ENCODE peak calls at places on chromosomes 7 and 10, in four cellular contexts. One of them, this sample, is unnamed.

GRCh38 chr10:100740476-100741341 is 4.7 kb upstream of the PAX2 start:
- DNase-seq in heart right ventricle: no peak
- DNase-seq in fibroblast of the aortic adventitia: no peak
- DNase-seq in foreskin fibroblast: no peak
- DNase-seq in this sample: no peak

GRCh38 chr7:52154382-52154781 is 837.8 kb upstream of the COBL start:
- DNase-seq in heart right ventricle: no peak
- DNase-seq in fibroblast of the aortic adventitia: no peak
- DNase-seq in foreskin fibroblast: no peak
- DNase-seq in this sample: no peak

GRCh38 chr10:784377-784758 is 94.9 kb upstream of the DIP2C start:
- DNase-seq in heart right ventricle: no peak
- DNase-seq in fibroblast of the aortic adventitia: no peak
- DNase-seq in foreskin fibroblast: no peak
- DNase-seq in this sample: peak

GRCh38 chr10:72223743-72224101 is 7.6 kb upstream of the ASCC1 start:
- DNase-seq in heart right ventricle: no peak
- DNase-seq in fibroblast of the aortic adventitia: peak
- DNase-seq in foreskin fibroblast: peak
- DNase-seq in this sample: peak

GRCh38 chr10:70866424-70866823 is 21.9 kb downstream of the PCBD1 start:
- DNase-seq in heart right ventricle: no peak
- DNase-seq in fibroblast of the aortic adventitia: no peak
- DNase-seq in foreskin fibroblast: no peak
- DNase-seq in this sample: peak

GRCh38 chr7:39465055-39465929 is 100.9 kb upstream of the YAE1 start:
- DNase-seq in heart right ventricle: no peak
- DNase-seq in fibroblast of the aortic adventitia: peak
- DNase-seq in foreskin fibroblast: peak
- DNase-seq in this sample: peak

GRCh38 chr10:80924063-80924952 is 386.6 kb downstream of the SH2D4B start:
- DNase-seq in heart right ventricle: no peak
- DNase-seq in fibroblast of the aortic adventitia: peak
- DNase-seq in foreskin fibroblast: peak
- DNase-seq in this sample: peak

GRCh38 chr7:45986355-45987298 is 65.6 kb upstream of the IGFBP3 start:
- DNase-seq in heart right ventricle: no peak
- DNase-seq in fibroblast of the aortic adventitia: no peak
- DNase-seq in foreskin fibroblast: no peak
- DNase-seq in this sample: no peak

GRCh38 chr10:46520941-46521340 is 35.5 kb downstream of the GPRIN2 start:
- DNase-seq in heart right ventricle: no peak
- DNase-seq in fibroblast of the aortic adventitia: peak
- DNase-seq in foreskin fibroblast: no peak
- DNase-seq in this sample: peak

GRCh38 chr10:11609492-11610093 is 1.9 kb downstream of the USP6NL start:
- DNase-seq in heart right ventricle: no peak
- DNase-seq in fibroblast of the aortic adventitia: peak
- DNase-seq in foreskin fibroblast: no peak
- DNase-seq in this sample: no peak

GRCh38 chr7:148982596-148983219 is 45.6 kb downstream of the PDIA4 start:
- DNase-seq in heart right ventricle: no peak
- DNase-seq in fibroblast of the aortic adventitia: peak
- DNase-seq in foreskin fibroblast: peak
- DNase-seq in this sample: peak

GRCh38 chr7:106041140-106041717 is 70.9 kb downstream of the SYPL1 start:
- DNase-seq in heart right ventricle: no peak
- DNase-seq in fibroblast of the aortic adventitia: peak
- DNase-seq in foreskin fibroblast: peak
- DNase-seq in this sample: peak

GRCh38 chr7:143419880-143420279 is 11.2 kb upstream of the EPHA1 start:
- DNase-seq in heart right ventricle: no peak
- DNase-seq in fibroblast of the aortic adventitia: no peak
- DNase-seq in foreskin fibroblast: no peak
- DNase-seq in this sample: no peak

GRCh38 chr7:70706698-70707097 is 425.2 kb upstream of the GALNT17 start:
- DNase-seq in heart right ventricle: no peak
- DNase-seq in fibroblast of the aortic adventitia: no peak
- DNase-seq in foreskin fibroblast: no peak
- DNase-seq in this sample: no peak

GRCh38 chr7:45421826-45422225 is 152.3 kb upstream of the ADCY1 start:
- DNase-seq in heart right ventricle: no peak
- DNase-seq in fibroblast of the aortic adventitia: peak
- DNase-seq in foreskin fibroblast: peak
- DNase-seq in this sample: peak

GRCh38 chr7:30310674-30311362 is 26.4 kb downstream of the ZNRF2 start:
- DNase-seq in heart right ventricle: no peak
- DNase-seq in fibroblast of the aortic adventitia: no peak
- DNase-seq in foreskin fibroblast: no peak
- DNase-seq in this sample: no peak

GRCh38 chr7:2687338-2687869 is 598 bp upstream of the AMZ1 start:
- DNase-seq in heart right ventricle: peak
- DNase-seq in fibroblast of the aortic adventitia: no peak
- DNase-seq in foreskin fibroblast: peak
- DNase-seq in this sample: peak

GRCh38 chr10:73076361-73077183 is 20.1 kb downstream of the P4HA1 start:
- DNase-seq in heart right ventricle: no peak
- DNase-seq in fibroblast of the aortic adventitia: peak
- DNase-seq in foreskin fibroblast: peak
- DNase-seq in this sample: peak

GRCh38 chr7:27339478-27339877 is 96.9 kb downstream of the EVX1 start:
- DNase-seq in heart right ventricle: no peak
- DNase-seq in fibroblast of the aortic adventitia: no peak
- DNase-seq in foreskin fibroblast: no peak
- DNase-seq in this sample: no peak
- TF ChIP-seq CTCF in heart right ventricle: no peak
- TF ChIP-seq CTCF in fibroblast of the aortic adventitia: no peak
- TF ChIP-seq CTCF in foreskin fibroblast: no peak
- TF ChIP-seq CTCF in this sample: no peak

GRCh38 chr10:132371641-132372081 is 25.3 kb upstream of the PWWP2B start:
- DNase-seq in heart right ventricle: no peak
- DNase-seq in fibroblast of the aortic adventitia: no peak
- DNase-seq in foreskin fibroblast: no peak
- DNase-seq in this sample: no peak
- TF ChIP-seq CTCF in heart right ventricle: no peak
- TF ChIP-seq CTCF in fibroblast of the aortic adventitia: peak
- TF ChIP-seq CTCF in foreskin fibroblast: peak
- TF ChIP-seq CTCF in this sample: peak

GRCh38 chr7:23810099-23810498 is 100.1 kb downstream of the STK31 start:
- DNase-seq in heart right ventricle: no peak
- DNase-seq in fibroblast of the aortic adventitia: no peak
- DNase-seq in foreskin fibroblast: no peak
- DNase-seq in this sample: no peak

GRCh38 chr7:23808421-23808820 is 98.4 kb downstream of the STK31 start:
- DNase-seq in heart right ventricle: no peak
- DNase-seq in fibroblast of the aortic adventitia: no peak
- DNase-seq in foreskin fibroblast: no peak
- DNase-seq in this sample: no peak

DNA sequence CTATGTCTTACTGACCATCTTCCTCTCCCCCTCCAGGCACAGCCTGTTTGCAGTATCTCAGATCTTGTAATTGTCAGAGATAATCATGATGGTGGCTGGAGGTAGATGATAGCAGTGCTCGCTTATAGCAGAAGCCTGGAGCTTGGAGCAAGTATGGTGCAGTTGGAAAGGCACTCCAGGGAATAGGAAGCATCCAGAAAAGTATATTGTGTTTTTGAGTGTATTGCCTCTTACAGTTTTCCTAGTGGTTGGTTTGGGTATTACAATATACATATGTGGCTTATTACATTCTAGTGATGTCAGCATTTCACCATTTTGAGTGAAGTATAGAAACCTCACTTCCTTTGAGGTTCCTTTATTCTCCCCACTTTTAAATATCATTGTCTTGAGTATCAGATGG is 101.5 kb downstream of the STK31 start:
- DNase-seq in heart right ventricle: no peak
- DNase-seq in fibroblast of the aortic adventitia: no peak
- DNase-seq in foreskin fibroblast: no peak
- DNase-seq in this sample: no peak
- TF ChIP-seq CTCF in heart right ventricle: no peak
- TF ChIP-seq CTCF in fibroblast of the aortic adventitia: peak
- TF ChIP-seq CTCF in foreskin fibroblast: peak
- TF ChIP-seq CTCF in this sample: peak

DNA sequence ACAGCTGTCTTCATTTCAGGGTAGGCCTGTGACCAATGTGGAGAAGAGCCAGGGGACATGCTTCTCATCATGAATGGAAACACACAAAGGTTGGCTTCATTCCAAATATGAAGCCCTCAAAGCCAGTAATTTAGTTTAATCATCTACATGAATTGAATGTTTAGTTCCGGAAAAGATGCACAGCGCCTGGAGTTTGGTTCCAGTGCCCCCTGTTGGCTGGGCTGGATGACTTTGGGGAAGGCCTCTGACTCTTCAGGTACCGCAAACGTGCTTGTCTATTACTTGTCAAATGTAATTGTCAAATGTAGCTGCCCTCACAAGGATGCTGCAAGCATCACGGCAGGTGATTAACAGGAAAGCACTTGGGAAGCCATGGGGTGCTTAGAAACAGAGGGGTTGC is 130.7 kb downstream of the ADRA2A start:
- DNase-seq in heart right ventricle: no peak
- DNase-seq in fibroblast of the aortic adventitia: no peak
- DNase-seq in foreskin fibroblast: no peak
- DNase-seq in this sample: no peak
- TF ChIP-seq CTCF in heart right ventricle: peak
- TF ChIP-seq CTCF in fibroblast of the aortic adventitia: no peak
- TF ChIP-seq CTCF in foreskin fibroblast: no peak
- TF ChIP-seq CTCF in this sample: no peak

DNA sequence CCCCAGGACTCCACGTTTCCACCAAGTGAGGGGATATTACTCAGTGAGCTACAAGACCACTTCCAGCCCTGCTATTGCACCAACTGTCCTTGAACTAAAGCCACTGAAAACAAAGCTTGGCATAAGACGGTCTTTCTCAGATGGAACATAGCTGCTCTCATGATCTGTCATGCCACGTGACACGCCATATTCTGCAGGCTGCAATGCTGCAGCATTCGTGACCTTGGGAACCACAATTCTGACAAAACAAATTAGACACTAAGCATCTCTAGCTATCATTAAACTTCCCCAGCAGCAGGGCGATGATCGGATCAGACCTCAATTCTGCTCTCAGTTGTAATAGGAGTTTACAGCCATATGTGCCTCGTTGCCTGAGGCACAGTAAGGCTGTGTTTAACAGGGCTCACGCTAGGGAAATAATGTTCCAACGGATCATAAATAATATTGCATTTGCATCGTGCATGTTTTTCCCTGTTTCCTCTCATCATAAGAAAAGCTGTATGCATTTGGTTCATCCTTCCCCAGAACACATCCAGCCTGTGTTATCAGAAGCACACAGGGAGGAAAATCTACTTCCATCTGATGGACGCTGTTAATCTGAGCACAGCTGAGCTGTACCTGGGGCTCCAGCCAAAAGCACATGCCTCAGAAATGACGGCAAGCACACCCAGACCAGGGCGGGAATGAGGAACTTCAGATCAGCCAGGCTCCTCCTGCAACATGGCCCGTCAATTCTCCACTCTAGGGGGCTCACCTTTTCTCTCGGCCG is 38.6 kb upstream of the CNPY1 start:
- DNase-seq in heart right ventricle: no peak
- DNase-seq in fibroblast of the aortic adventitia: peak
- DNase-seq in foreskin fibroblast: peak
- DNase-seq in this sample: no peak
- TF ChIP-seq CTCF in heart right ventricle: no peak
- TF ChIP-seq CTCF in fibroblast of the aortic adventitia: no peak
- TF ChIP-seq CTCF in foreskin fibroblast: no peak
- TF ChIP-seq CTCF in this sample: no peak

GRCh38 chr10:124637746-124638145 is 106.4 kb downstream of the FAM53B start:
- DNase-seq in heart right ventricle: peak
- DNase-seq in fibroblast of the aortic adventitia: no peak
- DNase-seq in foreskin fibroblast: no peak
- DNase-seq in this sample: no peak

GRCh38 chr10:124637091-124637700 is 107.0 kb downstream of the FAM53B start:
- DNase-seq in heart right ventricle: peak
- DNase-seq in fibroblast of the aortic adventitia: no peak
- DNase-seq in foreskin fibroblast: no peak
- DNase-seq in this sample: no peak

GRCh38 chr10:124639646-124640045 is 104.5 kb downstream of the FAM53B start:
- DNase-seq in heart right ventricle: peak
- DNase-seq in fibroblast of the aortic adventitia: no peak
- DNase-seq in foreskin fibroblast: no peak
- DNase-seq in this sample: no peak

GRCh38 chr10:124639206-124639605 is 105.0 kb downstream of the FAM53B start:
- DNase-seq in heart right ventricle: peak
- DNase-seq in fibroblast of the aortic adventitia: no peak
- DNase-seq in foreskin fibroblast: no peak
- DNase-seq in this sample: no peak

GRCh38 chr10:124636271-124636993 is 107.7 kb downstream of the FAM53B start:
- DNase-seq in heart right ventricle: peak
- DNase-seq in fibroblast of the aortic adventitia: no peak
- DNase-seq in foreskin fibroblast: no peak
- DNase-seq in this sample: no peak
- TF ChIP-seq CTCF in heart right ventricle: peak
- TF ChIP-seq CTCF in fibroblast of the aortic adventitia: no peak
- TF ChIP-seq CTCF in foreskin fibroblast: no peak
- TF ChIP-seq CTCF in this sample: no peak

GRCh38 chr7:126959649-126960048 is 293.1 kb downstream of the GRM8 start:
- DNase-seq in heart right ventricle: no peak
- DNase-seq in fibroblast of the aortic adventitia: no peak
- DNase-seq in foreskin fibroblast: no peak
- DNase-seq in this sample: no peak
- TF ChIP-seq CTCF in heart right ventricle: no peak
- TF ChIP-seq CTCF in fibroblast of the aortic adventitia: no peak
- TF ChIP-seq CTCF in foreskin fibroblast: no peak
- TF ChIP-seq CTCF in this sample: no peak

DNA sequence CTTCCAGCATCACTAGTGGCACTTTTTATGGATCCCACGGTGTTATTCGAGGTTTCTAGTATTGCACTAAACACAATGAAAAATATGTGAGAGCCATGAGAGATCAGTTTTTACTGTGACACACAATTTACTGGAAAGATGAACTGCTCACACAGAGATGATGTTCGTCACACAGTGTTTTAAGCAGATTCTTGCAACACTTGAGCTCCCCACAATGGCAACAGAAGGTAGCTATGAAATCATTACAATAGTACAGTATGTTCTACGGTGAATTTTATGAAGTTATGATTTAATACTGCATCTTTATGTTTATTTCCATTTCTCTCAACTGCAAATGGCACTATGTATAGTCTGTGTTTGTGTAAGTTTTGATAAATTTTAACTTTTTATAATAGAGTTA is 27.4 kb upstream of the ENTPD1 start:
- DNase-seq in heart right ventricle: no peak
- DNase-seq in fibroblast of the aortic adventitia: peak
- DNase-seq in foreskin fibroblast: peak
- DNase-seq in this sample: no peak
- TF ChIP-seq CTCF in heart right ventricle: peak
- TF ChIP-seq CTCF in fibroblast of the aortic adventitia: no peak
- TF ChIP-seq CTCF in foreskin fibroblast: no peak
- TF ChIP-seq CTCF in this sample: no peak

DNA sequence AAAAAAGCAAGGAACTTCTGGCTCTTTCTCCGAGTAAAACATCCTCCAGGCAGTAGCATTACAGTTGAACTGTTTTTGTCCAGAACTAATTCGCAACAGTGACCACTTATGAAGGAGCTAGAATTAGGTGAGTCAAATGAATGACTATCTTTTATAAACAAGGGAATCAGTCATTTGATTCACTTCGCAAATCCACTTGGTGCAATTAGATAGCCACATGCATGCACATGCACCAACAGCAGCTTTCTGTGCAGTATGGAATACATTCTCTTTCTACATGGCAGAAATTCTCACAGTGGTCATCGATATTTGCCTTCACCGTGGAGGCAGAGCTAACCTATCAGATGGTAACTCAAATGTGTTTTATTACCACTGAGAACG is 118.8 kb downstream of the CDK6 start:
- DNase-seq in heart right ventricle: no peak
- DNase-seq in fibroblast of the aortic adventitia: no peak
- DNase-seq in foreskin fibroblast: no peak
- DNase-seq in this sample: no peak
- TF ChIP-seq CTCF in heart right ventricle: no peak
- TF ChIP-seq CTCF in fibroblast of the aortic adventitia: no peak
- TF ChIP-seq CTCF in foreskin fibroblast: no peak
- TF ChIP-seq CTCF in this sample: no peak